ENCODE peak calls at places on chromosomes 2 and 18, in six cellular contexts. H, B, P, A, W and O are unnamed samples.

GRCh38 chr2:8847400-8847799 is 10.0 kb upstream of the KIDINS220 start:
- DNase-seq in B (peak), P (no peak), H (no peak), W (no peak), A (no peak), O (no peak)

GRCh38 chr18:14936313-14936712 is 188.3 kb downstream of the ANKRD30B start:
- DNase-seq in W (no peak), B (no peak), P (no peak), A (no peak), H (no peak), O (no peak)

GRCh38 chr2:151691621-151692020 is 42.7 kb downstream of the NEB start:
- DNase-seq in H (no peak), B (no peak), W (no peak), P (no peak), A (no peak), O (no peak)

GRCh38 chr2:111071480-111072143 is 49.1 kb upstream of the BCL2L11 start:
- DNase-seq in H (no peak), P (no peak), B (peak), W (no peak), A (peak), O (peak)

GRCh38 chr2:150091896-150092295 is 395.6 kb downstream of the RND3 start:
- DNase-seq in A (no peak), W (no peak), H (no peak), B (no peak), P (no peak), O (no peak)

GRCh38 chr2:239967244-239968036 is 57.7 kb downstream of the NDUFA10 start:
- DNase-seq in A (no peak), W (no peak), P (no peak), B (no peak), H (no peak), O (no peak)

GRCh38 chr2:118295592-118296390 is 207.5 kb downstream of the INSIG2 start:
- DNase-seq in B (no peak), W (no peak), H (no peak), P (no peak), A (no peak), O (no peak)

GRCh38 chr2:70987386-70987785 is 7.3 kb downstream of the TEX261 start:
- DNase-seq in A (no peak), W (no peak), B (no peak), H (no peak), P (no peak), O (no peak)

GRCh38 chr2:219570194-219570923 is 980 bp downstream of the OBSL1 start:
- DNase-seq in B (peak), H (no peak), A (no peak), P (no peak), W (no peak), O (no peak)

GRCh38 chr2:111250448-111251030 is 129.8 kb downstream of the BCL2L11 start:
- DNase-seq in H (no peak), A (no peak), W (no peak), P (no peak), B (no peak), O (peak)

GRCh38 chr2:190407662-190408537 is at the start of gene MFSD6:
- DNase-seq in H (peak), W (peak), P (peak), B (no peak), A (peak), O (no peak)

GRCh38 chr2:192604295-192604694 is 409.6 kb upstream of the TMEFF2 start:
- DNase-seq in A (no peak), W (no peak), P (no peak), B (peak), H (no peak), O (no peak)

GRCh38 chr2:166090900-166091299 is 36.9 kb downstream of the SCN1A start:
- DNase-seq in H (no peak), W (no peak), P (no peak), B (no peak), A (no peak), O (peak)

GRCh38 chr2:88642278-88642677 is 15.0 kb upstream of the EIF2AK3 start:
- DNase-seq in H (no peak), A (no peak), B (no peak), P (no peak), W (no peak), O (peak)

GRCh38 chr18:40524881-40525280 is 1430.2 kb upstream of the PIK3C3 start:
- DNase-seq in W (no peak), B (no peak), P (no peak), A (no peak), H (no peak), O (peak)

GRCh38 chr2:207135340-207135739 is 30.4 kb downstream of the KLF7 start:
- DNase-seq in A (no peak), P (no peak), H (no peak), W (no peak), B (peak), O (peak)

GRCh38 chr2:168210898-168211570 is 36.4 kb downstream of the STK39 start:
- DNase-seq in P (no peak), B (peak), H (no peak), A (no peak), W (no peak), O (peak)

GRCh38 chr2:212416126-212416525 is 122.5 kb downstream of the ERBB4 start:
- DNase-seq in P (no peak), B (no peak), H (no peak), A (no peak), W (no peak), O (no peak)

GRCh38 chr2:67399831-67400489 is 2.8 kb downstream of the ETAA1 start:
- DNase-seq in B (peak), A (no peak), H (no peak), W (no peak), P (no peak), O (peak)

GRCh38 chr2:26691881-26692813 is at the start of gene KCNK3:
- DNase-seq in A (peak), H (peak), W (peak), P (peak), B (no peak), O (peak)

GRCh38 chr2:165371356-165371755 is 98.1 kb upstream of the CSRNP3 start:
- DNase-seq in H (no peak), P (no peak), A (no peak), W (no peak), B (no peak), O (no peak)

GRCh38 chr18:35182151-35182550 is 58.7 kb upstream of the ZNF397 start:
- DNase-seq in B (no peak), P (no peak), H (no peak), A (no peak), W (no peak), O (no peak)

GRCh38 chr18:35183846-35184245 is 57.0 kb upstream of the ZNF397 start:
- DNase-seq in A (no peak), P (no peak), B (no peak), W (no peak), H (no peak), O (no peak)

GRCh38 chr18:35186491-35187034 is 54.3 kb upstream of the ZNF397 start:
- DNase-seq in B (no peak), P (no peak), A (no peak), W (no peak), H (no peak), O (no peak)

GRCh38 chr18:35189510-35189909 is 51.3 kb upstream of the ZNF397 start:
- DNase-seq in A (no peak), P (no peak), H (no peak), B (no peak), W (no peak), O (peak)

DNA sequence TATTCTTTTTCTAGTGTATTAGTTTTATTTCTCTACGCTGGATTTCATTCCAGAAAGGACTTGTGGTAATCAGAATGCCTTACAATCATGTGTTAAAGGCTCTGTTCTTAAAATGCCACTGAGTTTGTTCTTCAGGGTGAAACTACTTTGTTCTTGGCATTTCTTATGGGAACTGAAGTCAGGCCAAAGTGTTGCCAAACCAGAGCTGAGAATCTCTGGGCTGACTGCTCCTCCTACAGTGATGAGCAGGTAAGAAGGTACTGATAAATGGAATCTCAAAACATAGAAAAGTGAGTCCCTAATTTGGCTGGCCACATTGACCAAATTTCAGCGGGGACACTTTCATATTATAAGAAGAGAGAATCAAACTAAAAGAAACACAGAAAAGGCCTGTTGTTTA is 55.1 kb upstream of the ZNF397 start:
- DNase-seq in H (no peak), W (no peak), B (no peak), P (no peak), A (no peak), O (peak)
- TF ChIP-seq CTCF in H (no peak), W (no peak), B (no peak), P (no peak), A (no peak), O (no peak)

GRCh38 chr2:61006486-61007105 is 10.9 kb upstream of the PEX13 start:
- DNase-seq in W (no peak), B (no peak), A (no peak), H (no peak), P (no peak), O (no peak)

GRCh38 chr2:61013382-61013781 is 4.1 kb upstream of the PEX13 start:
- DNase-seq in H (no peak), B (no peak), W (no peak), A (no peak), P (no peak), O (no peak)

GRCh38 chr2:61005736-61006135 is 11.8 kb upstream of the PEX13 start:
- DNase-seq in W (no peak), H (no peak), A (no peak), B (no peak), P (no peak), O (no peak)

GRCh38 chr2:61011649-61012048 is 5.9 kb upstream of the PEX13 start:
- DNase-seq in B (no peak), H (no peak), A (no peak), W (no peak), P (no peak), O (peak)

GRCh38 chr2:61009355-61009754 is 8.2 kb upstream of the PEX13 start:
- DNase-seq in H (no peak), W (no peak), A (no peak), B (no peak), P (no peak), O (no peak)
- TF ChIP-seq CTCF in H (no peak), W (no peak), A (no peak), B (no peak), P (no peak), O (no peak)

DNA sequence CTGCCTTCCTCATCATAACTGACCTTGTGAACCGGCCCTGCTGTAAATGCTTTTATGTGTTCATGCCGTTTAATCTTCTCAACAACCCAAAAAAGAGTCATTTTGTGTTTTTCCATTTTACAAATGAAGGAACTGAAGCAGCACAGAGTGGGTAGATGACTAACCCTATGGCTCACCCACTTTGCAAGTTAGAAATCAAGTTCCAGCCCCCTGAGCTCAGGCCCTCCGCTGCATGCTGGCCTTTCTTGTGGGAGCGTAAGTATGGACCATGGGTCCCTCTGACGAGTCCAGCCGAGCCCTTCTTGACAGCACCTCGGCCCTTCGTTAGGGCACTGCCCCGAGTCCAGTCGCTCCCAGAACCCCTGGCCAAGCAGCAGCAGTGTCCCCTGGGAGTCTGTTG is 194.6 kb downstream of the GLI2 start:
- DNase-seq in B (no peak), W (no peak), A (no peak), P (no peak), H (no peak), O (no peak)
- TF ChIP-seq CTCF in B (no peak), W (no peak), A (no peak), P (no peak), H (no peak), O (no peak)

GRCh38 chr2:121748202-121748601 is 7.2 kb upstream of the TSN start:
- DNase-seq in W (no peak), B (peak), A (peak), H (no peak), P (peak), O (peak)
- TF ChIP-seq CTCF in W (no peak), B (peak), A (peak), H (no peak), P (peak), O (peak)

GRCh38 chr18:47528343-47528742 is 276.9 kb upstream of the SKOR2 start:
- DNase-seq in P (no peak), B (no peak), H (no peak), A (no peak), W (no peak), O (no peak)

GRCh38 chr18:47526147-47526546 is 274.7 kb upstream of the SKOR2 start:
- DNase-seq in P (no peak), H (no peak), B (no peak), A (no peak), W (no peak), O (no peak)

GRCh38 chr18:47530695-47531094 is 279.2 kb upstream of the SKOR2 start:
- DNase-seq in P (no peak), A (no peak), W (no peak), B (no peak), H (no peak), O (no peak)

GRCh38 chr18:47531759-47532158 is 280.3 kb upstream of the SKOR2 start:
- DNase-seq in P (peak), A (no peak), H (no peak), B (no peak), W (no peak), O (no peak)
- TF ChIP-seq CTCF in P (peak), A (no peak), H (peak), B (no peak), W (no peak), O (no peak)